ENCODE peak calls at places on chromosomes 1 and 21, in six cellular contexts. U is neuronal stem cell, J is H9, M is IMR-90, X is mesenchymal stem cell, Y is H1. E is an unnamed sample.

GRCh38 chr1:97745912-97746311 is 174.9 kb downstream of the DPYD start:
- DNase-seq in U (no peak), J (no peak), M (peak; percentile 62), X (peak; percentile 7), Y (no peak), E (no peak)

GRCh38 chr1:235342471-235342870 is 14.1 kb downstream of the GGPS1 start:
- DNase-seq in U (no peak), J (no peak), M (no peak), X (no peak), Y (no peak), E (no peak)

GRCh38 chr1:197731449-197731848 is 43.8 kb downstream of the DENND1B start:
- DNase-seq in U (no peak), J (no peak), M (no peak), X (no peak), Y (no peak), E (no peak)

GRCh38 chr1:228213917-228214808 is 6.3 kb downstream of the OBSCN start:
- DNase-seq in U (no peak), J (no peak), M (no peak), X (no peak), Y (no peak), E (no peak)

GRCh38 chr1:212814989-212815388 is 23.3 kb downstream of the TATDN3 start:
- DNase-seq in U (no peak), J (no peak), M (no peak), X (peak; percentile 29), Y (no peak), E (peak; percentile 60)

GRCh38 chr1:155933591-155934096 is 569 bp downstream of the KHDC4 start:
- DNase-seq in U (no peak), J (no peak), M (no peak), X (no peak), Y (no peak), E (no peak)

GRCh38 chr1:41312991-41313645 is 48.1 kb upstream of the FOXO6 start:
- DNase-seq in U (no peak), J (no peak), M (no peak), X (no peak), Y (no peak), E (no peak)

GRCh38 chr1:114009393-114009792 is 30.1 kb downstream of the OLFML3 start:
- DNase-seq in U (no peak), J (no peak), M (peak; percentile 52), X (peak; percentile 85), Y (no peak), E (peak; percentile 26)

GRCh38 chr1:243903023-243903422 is 53.0 kb upstream of the AKT3 start:
- DNase-seq in U (no peak), J (no peak), M (no peak), X (no peak), Y (no peak), E (no peak)

GRCh38 chr1:95309031-95309459 is 75.0 kb downstream of the RWDD3 start:
- DNase-seq in U (peak; percentile 62), J (peak; percentile 43), M (peak; percentile 21), X (peak; percentile 44), Y (no peak), E (peak; percentile 40)

GRCh38 chr1:162279099-162279498 is 97.6 kb downstream of the SPATA46 start:
- DNase-seq in U (no peak), J (no peak), M (no peak), X (no peak), Y (no peak), E (no peak)

GRCh38 chr1:6082430-6082971 is 36.8 kb downstream of the KCNAB2 start:
- DNase-seq in U (no peak), J (no peak), M (no peak), X (peak; percentile 3), Y (no peak), E (no peak)

GRCh38 chr1:232335261-232335660 is 294.7 kb downstream of the SIPA1L2 start:
- DNase-seq in U (no peak), J (no peak), M (no peak), X (no peak), Y (no peak), E (no peak)

GRCh38 chr1:17183388-17184160 is 21.4 kb upstream of the PADI1 start:
- DNase-seq in U (no peak), J (no peak), M (no peak), X (no peak), Y (no peak), E (no peak)

GRCh38 chr1:236394016-236394481 is at the start of gene EDARADD:
- DNase-seq in U (no peak), J (no peak), M (no peak), X (no peak), Y (no peak), E (no peak)

GRCh38 chr1:117275055-117275454 is 64.3 kb upstream of the VTCN1 start:
- DNase-seq in U (no peak), J (no peak), M (peak; percentile 49), X (peak; percentile 24), Y (no peak), E (no peak)

GRCh38 chr1:228513244-228513900 is 26.2 kb downstream of the RNF187 start:
- DNase-seq in U (no peak), J (no peak), M (no peak), X (no peak), Y (no peak), E (no peak)

GRCh38 chr1:65256860-65257719 is 52.3 kb upstream of the DNAJC6 start:
- DNase-seq in U (no peak), J (no peak), M (no peak), X (no peak), Y (no peak), E (peak; percentile 78)

GRCh38 chr1:171794085-171794484 is 12.6 kb downstream of the METTL13 start:
- DNase-seq in U (no peak), J (no peak), M (peak; percentile 85), X (peak; percentile 72), Y (no peak), E (no peak)

GRCh38 chr1:241848680-241849344 is 808 bp downstream of the EXO1 start:
- DNase-seq in U (no peak), J (no peak), M (no peak), X (no peak), Y (no peak), E (no peak)

GRCh38 chr1:165129568-165130164 is 226.8 kb downstream of the LMX1A start:
- DNase-seq in U (peak; percentile 82), J (peak; percentile 89), M (peak; percentile 9), X (peak; percentile 18), Y (peak; percentile 53), E (peak; percentile 79)

GRCh38 chr1:198201956-198202784 is 45.4 kb downstream of the NEK7 start:
- DNase-seq in U (no peak), J (no peak), M (no peak), X (no peak), Y (no peak), E (no peak)

GRCh38 chr21:32329331-32329730 is 30.7 kb downstream of the MRAP start:
- DNase-seq in U (no peak), J (no peak), M (peak; percentile 53), X (peak; percentile 83), Y (no peak), E (no peak)

GRCh38 chr1:21534674-21535378 is 25.6 kb downstream of the ALPL start:
- DNase-seq in U (peak; percentile 33), J (peak; percentile 67), M (peak; percentile 77), X (peak; percentile 76), Y (no peak), E (peak; percentile 68)

GRCh38 chr21:34009193-34009592 is 64.2 kb upstream of the MRPS6 start:
- DNase-seq in U (no peak), J (no peak), M (no peak), X (no peak), Y (no peak), E (no peak)

GRCh38 chr1:240611619-240612490 is at the start of gene GREM2:
- DNase-seq in U (peak; percentile 56), J (peak; percentile 74), M (peak; percentile 95), X (peak; percentile 97), Y (no peak), E (peak; percentile 8)

GRCh38 chr1:240607006-240607405 is 4.9 kb downstream of the GREM2 start:
- DNase-seq in U (no peak), J (no peak), M (peak; percentile 24), X (no peak), Y (no peak), E (no peak)

GRCh38 chr1:240611228-240611618 is 732 bp downstream of the GREM2 start:
- DNase-seq in U (no peak), J (no peak), M (no peak), X (no peak), Y (no peak), E (no peak)

GRCh38 chr1:240609527-240610060 is 2.4 kb downstream of the GREM2 start:
- DNase-seq in U (no peak), J (no peak), M (no peak), X (no peak), Y (no peak), E (no peak)

DNA sequence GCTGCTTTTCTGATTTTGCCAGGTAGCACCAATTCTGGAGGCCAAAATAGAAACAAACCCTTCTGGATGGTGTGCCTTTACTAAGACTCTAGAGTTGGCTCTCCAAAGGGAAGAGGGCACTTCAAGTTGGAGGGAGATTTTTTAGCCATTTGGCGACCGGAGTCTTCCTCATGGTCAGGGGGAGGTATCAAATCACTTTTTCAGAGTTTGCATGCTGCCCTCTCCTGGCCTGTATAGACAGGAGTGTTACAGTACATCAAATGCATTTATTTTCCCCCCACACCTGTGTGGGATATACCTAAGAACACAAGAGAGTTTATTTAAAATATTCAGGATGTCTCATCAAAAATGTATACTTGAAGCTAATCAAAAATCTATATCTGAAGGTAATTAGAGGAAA is 3.2 kb downstream of the GREM2 start:
- DNase-seq in U (no peak), J (peak; percentile 36), M (no peak), X (peak; percentile 6), Y (no peak), E (peak; percentile 19)
- H3K14ac ChIP-seq in U (no peak overlapping the region), J (no peak overlapping the region), M (no peak overlapping the region), X (no peak overlapping the region), Y (no peak overlapping the region), E (no peak overlapping the region)

GRCh38 chr1:71089536-71090270 is 8.9 kb upstream of the ZRANB2 start:
- DNase-seq in U (no peak), J (no peak), M (peak; percentile 69), X (peak; percentile 80), Y (no peak), E (peak; percentile 50)
- H2AFZ ChIP-seq in U (peak overlapping the region; percentile 51), J (no peak overlapping the region), M (peak overlapping the region; percentile 68), X (no peak overlapping the region), Y (no peak overlapping the region), E (no peak overlapping the region)

GRCh38 chr1:51220548-51220947 is 15.5 kb upstream of the RNF11 start:
- DNase-seq in U (no peak), J (no peak), M (no peak), X (no peak), Y (no peak), E (no peak)
- H2BK5ac ChIP-seq in U (no peak overlapping the region), J (no peak overlapping the region), M (no peak overlapping the region), X (no peak overlapping the region), Y (no peak overlapping the region), E (no peak overlapping the region)

DNA sequence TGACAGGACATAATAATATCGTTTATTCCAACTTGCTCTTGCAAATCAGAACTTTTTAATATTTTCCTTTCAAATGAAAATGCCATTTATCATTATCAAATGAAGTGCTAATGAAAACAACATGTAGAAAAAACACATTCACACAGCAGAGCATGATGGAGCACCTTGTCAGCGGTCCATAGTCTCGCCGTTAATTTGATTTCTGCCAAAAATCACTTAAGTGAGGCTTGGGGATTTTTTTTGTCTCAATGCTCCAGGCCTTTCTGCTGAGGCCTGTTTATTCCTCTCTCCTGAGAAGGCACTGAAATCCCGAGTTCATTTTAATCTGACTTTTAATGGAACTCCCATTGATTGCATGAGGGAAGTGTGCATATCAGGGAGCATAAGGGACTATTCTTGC is 122.5 kb downstream of the ELAVL4 start:
- DNase-seq in U (no peak), J (no peak), M (no peak), X (no peak), Y (no peak), E (no peak)
- H3K14ac ChIP-seq in U (no peak overlapping the region), J (no peak overlapping the region), M (no peak overlapping the region), X (no peak overlapping the region), Y (no peak overlapping the region), E (no peak overlapping the region)